ENCODE peak calls at places on chromosomes 1 and 21, in ten cellular contexts. G is A549; U is dorsolateral prefrontal cortex; F is activated naive CD8-positive, alpha-beta T cell treated with anti-CD3 and anti-CD28 coated beads for 36 hours; A is GM23248; C is erythroblast; N is putamen; D is dermis microvascular lymphatic vessel endothelial cell; H is left colon; T is Karpas-422. I is an unnamed sample.

GRCh38 chr1:225848044-225848955 is 33.9 kb downstream of the TMEM63A start:
- DNase-seq in G (no peak), U (peak), F (no peak), A (peak), C (peak), N (peak), D (no peak), H (no peak), T (peak), I (no peak)

GRCh38 chr21:17529648-17530047 is 16.8 kb downstream of the CXADR start:
- DNase-seq in G (no peak), U (no peak), F (no peak), A (no peak), C (no peak), N (no peak), D (no peak), H (no peak), T (no peak), I (no peak)

GRCh38 chr1:35097224-35097623 is 18.0 kb downstream of the ZMYM1 start:
- DNase-seq in G (no peak), U (no peak), F (no peak), A (peak), C (no peak), N (no peak), D (no peak), H (no peak), T (no peak), I (no peak)

GRCh38 chr1:9500756-9501754 is 38.2 kb upstream of the SLC25A33 start:
- DNase-seq in G (no peak), U (no peak), F (no peak), A (no peak), C (no peak), N (no peak), D (no peak), H (no peak), T (no peak), I (no peak)

GRCh38 chr1:165573787-165574186 is 30.0 kb downstream of the LRRC52 start:
- DNase-seq in G (no peak), U (no peak), F (no peak), A (no peak), C (no peak), N (no peak), D (no peak), H (no peak), T (no peak), I (no peak)

GRCh38 chr1:219507432-219507831 is 105.5 kb downstream of the ZC3H11B start:
- DNase-seq in G (no peak), U (no peak), F (no peak), A (peak), C (no peak), N (no peak), D (no peak), H (no peak), T (no peak), I (no peak)

GRCh38 chr1:99475991-99476532 is 169.9 kb upstream of the PALMD start:
- DNase-seq in G (no peak), U (no peak), F (no peak), A (no peak), C (no peak), N (peak), D (no peak), H (no peak), T (no peak), I (no peak)

GRCh38 chr1:27564710-27565649 is 39.0 kb downstream of the AHDC1 start:
- DNase-seq in G (no peak), U (no peak), F (no peak), A (no peak), C (no peak), N (no peak), D (no peak), H (peak), T (no peak), I (no peak)

GRCh38 chr1:85555867-85556577 is 24.5 kb upstream of the CCN1 start:
- DNase-seq in G (no peak), U (no peak), F (no peak), A (no peak), C (no peak), N (no peak), D (no peak), H (no peak), T (no peak), I (no peak)

GRCh38 chr21:40016667-40017066 is 149.4 kb downstream of the PCP4 start:
- DNase-seq in G (no peak), U (no peak), F (no peak), A (no peak), C (no peak), N (no peak), D (no peak), H (no peak), T (no peak), I (no peak)